ENCODE peak calls at places on chromosomes 1 and 21, in seven cellular contexts. M is body of pancreas, E is tibial nerve, K is GM12864, J is suprapubic skin, D is right lobe of liver, O is GM10248. I is an unnamed sample.
A peak's percentile ranks its signal among the peaks of the same experiment; 100 is the strongest.

GRCh38 chr1:24316659-24317058 is 2.5 kb upstream of the GRHL3 start:
- DNase-seq in M (no peak), E (no peak), K (no peak), J (no peak), D (no peak), O (no peak), I (no peak)

GRCh38 chr1:184905601-184906322 is 68.5 kb downstream of the NIBAN1 start:
- DNase-seq in M (peak; percentile 58), E (no peak), K (no peak), J (no peak), D (no peak), O (no peak), I (no peak)

GRCh38 chr1:29488794-29489309 is 252.5 kb downstream of the PTPRU start:
- DNase-seq in M (no peak), E (no peak), K (no peak), J (peak; percentile 68), D (no peak), O (no peak), I (no peak)

GRCh38 chr1:58487002-58487401 is 59.5 kb downstream of the OMA1 start:
- DNase-seq in M (no peak), E (no peak), K (no peak), J (no peak), D (no peak), O (no peak), I (no peak)

GRCh38 chr1:23555949-23556640 is 3.2 kb downstream of the ID3 start:
- DNase-seq in M (peak; percentile 68), E (no peak), K (no peak), J (no peak), D (no peak), O (no peak), I (no peak)

GRCh38 chr1:114181356-114181755 is 27.7 kb upstream of the SYT6 start:
- DNase-seq in M (no peak), E (no peak), K (no peak), J (no peak), D (no peak), O (no peak), I (no peak)

GRCh38 chr1:41672173-41672572 is 187.7 kb upstream of the EDN2 start:
- DNase-seq in M (no peak), E (no peak), K (no peak), J (no peak), D (no peak), O (no peak), I (no peak)

GRCh38 chr1:23509896-23510295 is 21.1 kb downstream of the E2F2 start:
- DNase-seq in M (no peak), E (no peak), K (no peak), J (no peak), D (no peak), O (no peak), I (no peak)

GRCh38 chr21:34129039-34129891 is 55.9 kb downstream of the MRPS6 start:
- DNase-seq in M (peak; percentile 52), E (no peak), K (no peak), J (no peak), D (no peak), O (no peak), I (peak; percentile 65)

GRCh38 chr1:19393051-19393450 is 80.9 kb downstream of the SLC66A1 start:
- DNase-seq in M (no peak), E (no peak), K (no peak), J (no peak), D (no peak), O (no peak), I (no peak)

GRCh38 chr1:19390166-19390850 is 78.2 kb downstream of the SLC66A1 start:
- DNase-seq in M (no peak), E (no peak), K (no peak), J (no peak), D (no peak), O (no peak), I (no peak)

GRCh38 chr1:19390901-19391595 is 78.9 kb downstream of the SLC66A1 start:
- DNase-seq in M (peak; percentile 53), E (peak; percentile 58), K (peak; percentile 51), J (no peak), D (no peak), O (peak; percentile 77), I (peak; percentile 85)

GRCh38 chr1:19392221-19392620 is 80.1 kb downstream of the SLC66A1 start:
- DNase-seq in M (no peak), E (no peak), K (no peak), J (no peak), D (no peak), O (no peak), I (no peak)

DNA sequence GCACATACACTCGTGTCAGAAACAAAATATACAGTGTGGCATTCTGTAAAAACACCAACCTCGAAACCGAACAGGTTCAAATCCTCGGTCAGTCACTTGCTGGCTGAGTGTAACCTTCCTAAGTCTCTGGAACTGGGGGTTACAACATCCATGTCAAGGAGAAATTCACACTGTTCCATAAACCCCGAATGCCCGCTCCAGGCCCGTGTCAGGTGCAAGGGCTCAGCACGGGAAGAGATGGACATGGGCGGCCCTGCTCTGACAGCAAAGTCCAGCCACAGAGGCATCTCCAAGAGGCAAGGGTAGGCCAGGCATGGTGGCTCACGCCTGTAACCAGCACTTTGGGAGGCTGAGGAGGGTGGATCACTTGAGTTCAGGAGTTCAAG is 79.5 kb downstream of the SLC66A1 start:
- DNase-seq in M (no peak), E (no peak), K (no peak), J (no peak), D (no peak), O (no peak), I (no peak)
- TF ChIP-seq CTCF in M (no peak), E (no peak), K (no peak), J (no peak), D (no peak), O (no peak), I (no peak)

GRCh38 chr1:101235696-101236545 is 898 bp upstream of the S1PR1 start:
- DNase-seq in M (peak; percentile 25), E (no peak), K (peak; percentile 95), J (no peak), D (peak; percentile 62), O (peak; percentile 62), I (no peak)
- TF ChIP-seq CTCF in M (no peak), E (no peak), K (no peak), J (no peak), D (no peak), O (no peak), I (peak; percentile 2)

GRCh38 chr21:32359719-32360260 is 33.0 kb downstream of the URB1 start:
- DNase-seq in M (no peak), E (no peak), K (no peak), J (peak; percentile 63), D (peak; percentile 30), O (no peak), I (no peak)
- TF ChIP-seq CTCF in M (no peak), E (peak; percentile 17), K (peak; percentile 11), J (peak; percentile 26), D (peak; percentile 25), O (no peak), I (no peak)

GRCh38 chr1:245512181-245512888 is 357.6 kb downstream of the KIF26B start:
- DNase-seq in M (no peak), E (no peak), K (no peak), J (no peak), D (no peak), O (no peak), I (no peak)

GRCh38 chr1:245516178-245516829 is 361.5 kb downstream of the KIF26B start:
- DNase-seq in M (no peak), E (no peak), K (no peak), J (no peak), D (no peak), O (no peak), I (no peak)

DNA sequence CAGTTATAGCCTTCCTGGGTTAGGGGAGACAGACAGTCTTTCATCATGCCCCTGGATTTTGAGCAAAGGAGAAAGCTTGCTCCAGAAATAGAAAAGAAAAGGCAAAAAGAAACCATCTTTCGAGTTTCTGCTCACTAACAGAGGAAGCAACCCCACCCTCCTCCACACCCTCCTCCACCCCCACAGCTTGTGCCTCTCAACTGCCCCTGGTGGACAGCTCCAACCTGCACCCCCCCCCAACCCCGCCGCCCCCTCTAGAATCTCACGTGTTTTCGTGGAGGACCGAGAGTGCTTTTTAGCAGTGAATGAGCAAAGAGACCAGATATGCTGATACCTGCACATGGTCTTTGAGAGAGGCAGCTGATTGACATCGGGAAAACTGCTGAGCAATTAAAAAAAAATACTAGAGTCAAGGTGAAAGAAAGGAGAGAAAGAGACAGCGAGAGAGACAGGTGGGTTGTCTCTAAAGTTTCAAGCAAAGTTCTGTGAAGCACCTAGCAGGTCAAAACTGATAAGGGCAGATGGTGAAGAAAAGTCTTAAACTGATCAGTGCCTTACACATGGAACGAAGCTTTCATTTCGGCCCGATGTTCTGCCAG is 358.3 kb downstream of the KIF26B start:
- DNase-seq in M (no peak), E (no peak), K (no peak), J (no peak), D (no peak), O (peak; percentile 29), I (no peak)
- TF ChIP-seq CTCF in M (no peak), E (no peak), K (peak; percentile 17), J (peak; percentile 18), D (no peak), O (no peak), I (peak; percentile 35)

GRCh38 chr1:224357626-224358124 is 996 bp downstream of the CNIH4 start:
- DNase-seq in M (no peak), E (no peak), K (no peak), J (no peak), D (no peak), O (no peak), I (peak; percentile 56)
- TF ChIP-seq CTCF in M (no peak), E (no peak), K (no peak), J (no peak), D (no peak), O (no peak), I (no peak)

GRCh38 chr1:227234998-227235405 is 83.3 kb downstream of the CDC42BPA start:
- DNase-seq in M (peak; percentile 20), E (no peak), K (no peak), J (no peak), D (no peak), O (peak; percentile 21), I (peak; percentile 15)
- TF ChIP-seq CTCF in M (peak; percentile 34), E (peak; percentile 25), K (peak; percentile 41), J (no peak), D (peak; percentile 49), O (peak; percentile 18), I (peak; percentile 42)

GRCh38 chr1:9689971-9690381 is 38.4 kb downstream of the PIK3CD start:
- DNase-seq in M (peak; percentile 45), E (peak; percentile 24), K (no peak), J (no peak), D (peak; percentile 47), O (no peak), I (no peak)
- TF ChIP-seq CTCF in M (no peak), E (no peak), K (no peak), J (no peak), D (no peak), O (no peak), I (no peak)

GRCh38 chr1:227449051-227449450 is 114.3 kb upstream of the ZNF678 start:
- DNase-seq in M (peak; percentile 56), E (no peak), K (no peak), J (no peak), D (no peak), O (peak; percentile 52), I (no peak)
- TF ChIP-seq CTCF in M (peak; percentile 25), E (no peak), K (peak; percentile 58), J (peak; percentile 15), D (peak; percentile 25), O (peak; percentile 53), I (peak; percentile 34)

I was measured in AG09319.